ENCODE peak calls at places on chromosomes 13 and 19, in five cellular contexts. One of them, this sample, is unnamed. For H3K4me1, the result is how much of the 10 kb centered on the place peaks cover.

GRCh38 chr13:112177459-112177858 is 110.5 kb downstream of the SOX1 start:
- DNase-seq in testis: no peak
- DNase-seq in sigmoid colon: no peak
- DNase-seq in transverse colon: no peak
- DNase-seq in endothelial cell of umbilical vein: no peak
- DNase-seq in this sample: no peak

GRCh38 chr13:98761126-98761978 is 8.9 kb upstream of the SLC15A1 start:
- DNase-seq in testis: no peak
- DNase-seq in sigmoid colon: no peak
- DNase-seq in transverse colon: no peak
- DNase-seq in endothelial cell of umbilical vein: no peak
- DNase-seq in this sample: no peak

GRCh38 chr19:41352609-41353465 is 885 bp downstream of the TGFB1 start:
- DNase-seq in testis: peak
- DNase-seq in sigmoid colon: peak
- DNase-seq in transverse colon: peak
- DNase-seq in endothelial cell of umbilical vein: peak
- DNase-seq in this sample: peak

GRCh38 chr19:18589380-18590272 is 1.0 kb downstream of the REX1BD start:
- DNase-seq in testis: peak
- DNase-seq in sigmoid colon: peak
- DNase-seq in transverse colon: peak
- DNase-seq in endothelial cell of umbilical vein: peak
- DNase-seq in this sample: peak

GRCh38 chr13:48235100-48235813 is 2.3 kb downstream of the ITM2B start:
- DNase-seq in testis: peak
- DNase-seq in sigmoid colon: peak
- DNase-seq in transverse colon: peak
- DNase-seq in endothelial cell of umbilical vein: peak
- DNase-seq in this sample: no peak

GRCh38 chr19:5592531-5592930 is 24.8 kb upstream of the TINCR start:
- DNase-seq in testis: no peak
- DNase-seq in sigmoid colon: no peak
- DNase-seq in transverse colon: no peak
- DNase-seq in endothelial cell of umbilical vein: no peak
- DNase-seq in this sample: no peak

GRCh38 chr19:45668342-45668871 is 386 bp downstream of the GIPR start:
- DNase-seq in testis: no peak
- DNase-seq in sigmoid colon: no peak
- DNase-seq in transverse colon: peak
- DNase-seq in endothelial cell of umbilical vein: no peak
- DNase-seq in this sample: no peak

GRCh38 chr13:27018230-27018875 is 153.3 kb downstream of the USP12 start:
- DNase-seq in testis: no peak
- DNase-seq in sigmoid colon: no peak
- DNase-seq in transverse colon: peak
- DNase-seq in endothelial cell of umbilical vein: no peak
- DNase-seq in this sample: no peak

GRCh38 chr13:112182251-112182650 is 115.3 kb downstream of the SOX1 start:
- DNase-seq in testis: no peak
- DNase-seq in sigmoid colon: no peak
- DNase-seq in transverse colon: no peak
- DNase-seq in endothelial cell of umbilical vein: no peak
- DNase-seq in this sample: no peak

GRCh38 chr13:44141213-44141724 is 232.4 kb upstream of the SERP2 start:
- DNase-seq in testis: peak
- DNase-seq in sigmoid colon: no peak
- DNase-seq in transverse colon: no peak
- DNase-seq in endothelial cell of umbilical vein: no peak
- DNase-seq in this sample: peak

GRCh38 chr19:18514800-18515682 is 6.8 kb downstream of the ELL start:
- DNase-seq in testis: no peak
- DNase-seq in sigmoid colon: peak
- DNase-seq in transverse colon: peak
- DNase-seq in endothelial cell of umbilical vein: peak
- DNase-seq in this sample: peak

GRCh38 chr19:35011091-35011689 is 11.1 kb downstream of the GRAMD1A start:
- DNase-seq in testis: no peak
- DNase-seq in sigmoid colon: peak
- DNase-seq in transverse colon: no peak
- DNase-seq in endothelial cell of umbilical vein: no peak
- DNase-seq in this sample: no peak

GRCh38 chr19:7970716-7971448 is 27.4 kb upstream of the TIMM44 start:
- DNase-seq in testis: peak
- DNase-seq in sigmoid colon: no peak
- DNase-seq in transverse colon: peak
- DNase-seq in endothelial cell of umbilical vein: peak
- DNase-seq in this sample: no peak

GRCh38 chr13:34076943-34077703 is 259.2 kb downstream of the RFC3 start:
- DNase-seq in testis: no peak
- DNase-seq in sigmoid colon: no peak
- DNase-seq in transverse colon: no peak
- DNase-seq in endothelial cell of umbilical vein: peak
- DNase-seq in this sample: no peak

GRCh38 chr13:38045278-38046048 is 175.9 kb upstream of the TRPC4 start:
- DNase-seq in testis: no peak
- DNase-seq in sigmoid colon: no peak
- DNase-seq in transverse colon: no peak
- DNase-seq in endothelial cell of umbilical vein: peak
- DNase-seq in this sample: no peak

GRCh38 chr19:55673889-55674288 is 1.1 kb upstream of the EPN1 start:
- DNase-seq in testis: no peak
- DNase-seq in sigmoid colon: no peak
- DNase-seq in transverse colon: no peak
- DNase-seq in endothelial cell of umbilical vein: no peak
- DNase-seq in this sample: no peak

GRCh38 chr19:55676384-55676783 is 1.4 kb downstream of the EPN1 start:
- DNase-seq in testis: peak
- DNase-seq in sigmoid colon: no peak
- DNase-seq in transverse colon: no peak
- DNase-seq in endothelial cell of umbilical vein: no peak
- DNase-seq in this sample: peak

GRCh38 chr19:55674459-55674840 is 576 bp upstream of the EPN1 start:
- DNase-seq in testis: no peak
- DNase-seq in sigmoid colon: no peak
- DNase-seq in transverse colon: no peak
- DNase-seq in endothelial cell of umbilical vein: no peak
- DNase-seq in this sample: no peak

GRCh38 chr19:55675661-55676354 is 782 bp downstream of the EPN1 start:
- DNase-seq in testis: no peak
- DNase-seq in sigmoid colon: no peak
- DNase-seq in transverse colon: no peak
- DNase-seq in endothelial cell of umbilical vein: peak
- DNase-seq in this sample: no peak

GRCh38 chr19:55674841-55675660 is at the start of gene EPN1:
- DNase-seq in testis: peak
- DNase-seq in sigmoid colon: peak
- DNase-seq in transverse colon: peak
- DNase-seq in endothelial cell of umbilical vein: peak
- DNase-seq in this sample: peak
- TF ChIP-seq POLR2A in testis: no peak
- TF ChIP-seq POLR2A in sigmoid colon: no peak
- TF ChIP-seq POLR2A in transverse colon: peak
- TF ChIP-seq POLR2A in endothelial cell of umbilical vein: peak
- TF ChIP-seq POLR2A in this sample: peak

GRCh38 chr13:114140909-114141255 is 8.5 kb upstream of the RASA3 start:
- DNase-seq in testis: no peak
- DNase-seq in sigmoid colon: peak
- DNase-seq in transverse colon: no peak
- DNase-seq in endothelial cell of umbilical vein: no peak
- DNase-seq in this sample: no peak
- H3K4me1 ChIP-seq in testis: under half
- H3K4me1 ChIP-seq in sigmoid colon: under half
- H3K4me1 ChIP-seq in transverse colon: under half
- H3K4me1 ChIP-seq in endothelial cell of umbilical vein: under half
- H3K4me1 ChIP-seq in this sample: under half

GRCh38 chr19:958967-959685 is 25.0 kb upstream of the WDR18 start:
- DNase-seq in testis: no peak
- DNase-seq in sigmoid colon: no peak
- DNase-seq in transverse colon: no peak
- DNase-seq in endothelial cell of umbilical vein: no peak
- DNase-seq in this sample: peak
- TF ChIP-seq POLR2A in testis: no peak
- TF ChIP-seq POLR2A in sigmoid colon: no peak
- TF ChIP-seq POLR2A in transverse colon: no peak
- TF ChIP-seq POLR2A in endothelial cell of umbilical vein: no peak
- TF ChIP-seq POLR2A in this sample: no peak

GRCh38 chr19:37931941-37932655 is 25.1 kb downstream of the SIPA1L3 start:
- DNase-seq in testis: peak
- DNase-seq in sigmoid colon: peak
- DNase-seq in transverse colon: peak
- DNase-seq in endothelial cell of umbilical vein: peak
- DNase-seq in this sample: peak
- H3K4me1 ChIP-seq in testis: under half
- H3K4me1 ChIP-seq in sigmoid colon: under half
- H3K4me1 ChIP-seq in transverse colon: under half
- H3K4me1 ChIP-seq in endothelial cell of umbilical vein: under half
- H3K4me1 ChIP-seq in this sample: under half